ENCODE peak calls at places on chromosomes 13 and 19, in eight cellular contexts. One of them, this sample, is unnamed.

GRCh38 chr19:14410054-14410774 is 8.9 kb downstream of the DDX39A start:
- DNase-seq in Peyer's patch: peak; percentile 74
- DNase-seq in mesendoderm: no peak
- DNase-seq in tibial artery: no peak
- DNase-seq in mucosa of descending colon: no peak
- DNase-seq in tibial nerve: no peak
- DNase-seq in CD4-positive, CD25-positive, alpha-beta regulatory T cell: peak; percentile 44
- DNase-seq in Panc1: no peak
- DNase-seq in this sample: no peak

GRCh38 chr19:33134571-33135041 is 2.7 kb downstream of the WDR88 start:
- DNase-seq in CD4-positive, CD25-positive, alpha-beta regulatory T cell: peak; percentile 43
- DNase-seq in mucosa of descending colon: peak; percentile 15
- DNase-seq in mesendoderm: peak; percentile 41
- DNase-seq in tibial artery: no peak
- DNase-seq in tibial nerve: no peak
- DNase-seq in Peyer's patch: peak; percentile 49
- DNase-seq in Panc1: no peak
- DNase-seq in this sample: no peak

GRCh38 chr19:23822735-23823134 is 64.0 kb upstream of the ZNF681 start:
- DNase-seq in tibial nerve: no peak
- DNase-seq in tibial artery: no peak
- DNase-seq in CD4-positive, CD25-positive, alpha-beta regulatory T cell: no peak
- DNase-seq in Peyer's patch: no peak
- DNase-seq in Panc1: no peak
- DNase-seq in mesendoderm: peak; percentile 32
- DNase-seq in mucosa of descending colon: no peak
- DNase-seq in this sample: no peak

GRCh38 chr13:106105153-106105552 is 430.3 kb downstream of the EFNB2 start:
- DNase-seq in tibial artery: no peak
- DNase-seq in CD4-positive, CD25-positive, alpha-beta regulatory T cell: no peak
- DNase-seq in mesendoderm: no peak
- DNase-seq in Peyer's patch: no peak
- DNase-seq in tibial nerve: no peak
- DNase-seq in Panc1: no peak
- DNase-seq in mucosa of descending colon: no peak
- DNase-seq in this sample: no peak

GRCh38 chr13:77853701-77854100 is 64.9 kb downstream of the EDNRB start:
- DNase-seq in tibial nerve: no peak
- DNase-seq in Peyer's patch: no peak
- DNase-seq in mesendoderm: peak; percentile 90
- DNase-seq in mucosa of descending colon: no peak
- DNase-seq in tibial artery: no peak
- DNase-seq in CD4-positive, CD25-positive, alpha-beta regulatory T cell: no peak
- DNase-seq in Panc1: no peak
- DNase-seq in this sample: no peak

GRCh38 chr19:11279505-11280236 is 16.3 kb upstream of the TSPAN16 start:
- DNase-seq in Peyer's patch: peak; percentile 48
- DNase-seq in tibial nerve: no peak
- DNase-seq in mesendoderm: no peak
- DNase-seq in CD4-positive, CD25-positive, alpha-beta regulatory T cell: peak; percentile 31
- DNase-seq in mucosa of descending colon: no peak
- DNase-seq in tibial artery: no peak
- DNase-seq in Panc1: no peak
- DNase-seq in this sample: no peak

GRCh38 chr13:46687810-46688209 is 109.2 kb downstream of the ESD start:
- DNase-seq in Peyer's patch: no peak
- DNase-seq in CD4-positive, CD25-positive, alpha-beta regulatory T cell: no peak
- DNase-seq in Panc1: no peak
- DNase-seq in mesendoderm: peak; percentile 96
- DNase-seq in mucosa of descending colon: no peak
- DNase-seq in tibial artery: no peak
- DNase-seq in tibial nerve: no peak
- DNase-seq in this sample: no peak

GRCh38 chr13:27637289-27637626 is 15.6 kb downstream of the POLR1D start:
- DNase-seq in mucosa of descending colon: no peak
- DNase-seq in Peyer's patch: no peak
- DNase-seq in tibial nerve: no peak
- DNase-seq in CD4-positive, CD25-positive, alpha-beta regulatory T cell: no peak
- DNase-seq in mesendoderm: no peak
- DNase-seq in Panc1: no peak
- DNase-seq in tibial artery: no peak
- DNase-seq in this sample: no peak

GRCh38 chr13:113632706-113633484 is 25.1 kb downstream of the ATP4B start:
- DNase-seq in mesendoderm: no peak
- DNase-seq in Peyer's patch: no peak
- DNase-seq in CD4-positive, CD25-positive, alpha-beta regulatory T cell: no peak
- DNase-seq in tibial nerve: no peak
- DNase-seq in Panc1: no peak
- DNase-seq in mucosa of descending colon: no peak
- DNase-seq in tibial artery: no peak
- DNase-seq in this sample: peak; percentile 6

GRCh38 chr13:30731658-30732390 is 3.5 kb upstream of the ALOX5AP start:
- DNase-seq in CD4-positive, CD25-positive, alpha-beta regulatory T cell: no peak
- DNase-seq in tibial nerve: no peak
- DNase-seq in mucosa of descending colon: no peak
- DNase-seq in Peyer's patch: no peak
- DNase-seq in mesendoderm: no peak
- DNase-seq in tibial artery: no peak
- DNase-seq in Panc1: no peak
- DNase-seq in this sample: no peak
- H3K4me3 ChIP-seq in CD4-positive, CD25-positive, alpha-beta regulatory T cell: no peak overlapping the region
- H3K4me3 ChIP-seq in tibial nerve: no peak overlapping the region
- H3K4me3 ChIP-seq in mucosa of descending colon: no peak overlapping the region
- H3K4me3 ChIP-seq in Peyer's patch: no peak overlapping the region
- H3K4me3 ChIP-seq in mesendoderm: no peak overlapping the region
- H3K4me3 ChIP-seq in tibial artery: no peak overlapping the region
- H3K4me3 ChIP-seq in Panc1: no peak overlapping the region
- H3K4me3 ChIP-seq in this sample: no peak overlapping the region

GRCh38 chr13:45331123-45331619 is 9.8 kb downstream of the TPT1 start:
- DNase-seq in CD4-positive, CD25-positive, alpha-beta regulatory T cell: no peak
- DNase-seq in mucosa of descending colon: no peak
- DNase-seq in tibial nerve: no peak
- DNase-seq in Panc1: no peak
- DNase-seq in mesendoderm: no peak
- DNase-seq in Peyer's patch: no peak
- DNase-seq in tibial artery: no peak
- DNase-seq in this sample: no peak

GRCh38 chr13:45333251-45333972 is 7.6 kb downstream of the TPT1 start:
- DNase-seq in tibial nerve: no peak
- DNase-seq in Peyer's patch: no peak
- DNase-seq in Panc1: no peak
- DNase-seq in tibial artery: no peak
- DNase-seq in mesendoderm: no peak
- DNase-seq in mucosa of descending colon: no peak
- DNase-seq in CD4-positive, CD25-positive, alpha-beta regulatory T cell: no peak
- DNase-seq in this sample: no peak

GRCh38 chr13:45332831-45333219 is 8.2 kb downstream of the TPT1 start:
- DNase-seq in mesendoderm: no peak
- DNase-seq in tibial nerve: no peak
- DNase-seq in Peyer's patch: no peak
- DNase-seq in tibial artery: no peak
- DNase-seq in CD4-positive, CD25-positive, alpha-beta regulatory T cell: no peak
- DNase-seq in Panc1: no peak
- DNase-seq in mucosa of descending colon: no peak
- DNase-seq in this sample: no peak

GRCh38 chr13:45333973-45334922 is 6.7 kb downstream of the TPT1 start:
- DNase-seq in Peyer's patch: peak; percentile 59
- DNase-seq in tibial nerve: no peak
- DNase-seq in CD4-positive, CD25-positive, alpha-beta regulatory T cell: peak; percentile 43
- DNase-seq in Panc1: no peak
- DNase-seq in tibial artery: no peak
- DNase-seq in mucosa of descending colon: peak; percentile 18
- DNase-seq in mesendoderm: no peak
- DNase-seq in this sample: no peak

GRCh38 chr13:45331981-45332830 is 8.8 kb downstream of the TPT1 start:
- DNase-seq in Peyer's patch: no peak
- DNase-seq in Panc1: no peak
- DNase-seq in mesendoderm: no peak
- DNase-seq in tibial nerve: peak; percentile 24
- DNase-seq in CD4-positive, CD25-positive, alpha-beta regulatory T cell: no peak
- DNase-seq in tibial artery: no peak
- DNase-seq in mucosa of descending colon: no peak
- DNase-seq in this sample: no peak
- H3K4me1 ChIP-seq in Peyer's patch: peaks cover 23% of the 10 kb centered on the region
- H3K4me1 ChIP-seq in Panc1: peaks cover 30% of the 10 kb centered on the region
- H3K4me1 ChIP-seq in mesendoderm: peaks cover 1% of the 10 kb centered on the region
- H3K4me1 ChIP-seq in tibial nerve: peaks cover 46% of the 10 kb centered on the region
- H3K4me1 ChIP-seq in CD4-positive, CD25-positive, alpha-beta regulatory T cell: peaks cover 63% of the 10 kb centered on the region
- H3K4me1 ChIP-seq in tibial artery: peaks cover 34% of the 10 kb centered on the region
- H3K4me1 ChIP-seq in mucosa of descending colon: peaks cover 12% of the 10 kb centered on the region
- H3K4me1 ChIP-seq in this sample: peaks cover 99% of the 10 kb centered on the region

DNA sequence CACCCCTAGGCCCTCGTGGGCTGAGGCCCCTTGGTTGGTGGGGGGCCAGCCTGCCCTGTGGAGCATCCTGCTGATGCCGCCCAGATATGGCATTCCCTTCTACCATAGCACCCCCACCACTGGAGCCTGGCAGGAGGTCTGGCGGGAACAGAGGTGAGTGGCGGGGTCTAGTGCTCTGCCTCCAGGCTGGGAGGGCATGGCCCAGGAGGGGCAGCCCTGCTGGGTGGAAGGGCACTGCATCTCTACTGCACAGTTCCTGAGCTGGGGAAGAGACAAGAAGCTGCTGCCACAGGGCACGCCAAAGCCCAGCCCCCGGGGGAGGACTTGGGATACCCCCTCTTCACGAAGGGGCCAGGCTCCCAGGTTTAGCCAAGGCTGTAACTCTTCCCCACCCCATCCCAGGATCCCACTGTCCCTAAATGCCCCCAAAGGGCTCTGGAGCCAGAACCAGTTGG is 2.4 kb upstream of the KMT2B start:
- DNase-seq in mucosa of descending colon: no peak
- DNase-seq in mesendoderm: no peak
- DNase-seq in tibial nerve: no peak
- DNase-seq in Panc1: no peak
- DNase-seq in CD4-positive, CD25-positive, alpha-beta regulatory T cell: no peak
- DNase-seq in Peyer's patch: no peak
- DNase-seq in tibial artery: no peak
- DNase-seq in this sample: no peak
- H3K4me3 ChIP-seq in mucosa of descending colon: no peak overlapping the region
- H3K4me3 ChIP-seq in mesendoderm: no peak overlapping the region
- H3K4me3 ChIP-seq in tibial nerve: no peak overlapping the region
- H3K4me3 ChIP-seq in Panc1: peak overlapping the region; percentile 73
- H3K4me3 ChIP-seq in CD4-positive, CD25-positive, alpha-beta regulatory T cell: no peak overlapping the region
- H3K4me3 ChIP-seq in Peyer's patch: peak overlapping the region; percentile 81
- H3K4me3 ChIP-seq in tibial artery: no peak overlapping the region
- H3K4me3 ChIP-seq in this sample: peak overlapping the region; percentile 96

DNA sequence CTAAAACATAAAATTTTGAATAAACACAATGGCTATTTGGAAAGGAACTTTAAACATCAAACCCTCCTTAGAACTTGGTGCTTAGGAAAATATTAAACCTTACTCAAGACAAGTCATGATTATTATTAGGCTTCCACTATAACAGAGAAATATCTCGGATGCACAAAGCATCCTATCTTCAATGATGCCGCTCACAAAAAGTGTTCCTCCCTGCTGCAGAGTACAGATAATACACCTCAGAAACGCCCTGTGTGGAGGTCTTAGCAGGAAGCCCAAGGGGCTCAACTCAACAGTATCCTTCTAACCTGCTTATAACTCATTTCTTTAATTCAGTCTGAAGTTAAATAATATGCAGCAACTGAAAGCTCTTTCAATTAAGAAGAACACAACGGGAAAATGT is 12.2 kb downstream of the ELF1 start:
- DNase-seq in Panc1: no peak
- DNase-seq in tibial artery: no peak
- DNase-seq in tibial nerve: no peak
- DNase-seq in CD4-positive, CD25-positive, alpha-beta regulatory T cell: no peak
- DNase-seq in mesendoderm: no peak
- DNase-seq in Peyer's patch: no peak
- DNase-seq in mucosa of descending colon: no peak
- DNase-seq in this sample: no peak
- H3K4me1 ChIP-seq in Panc1: peaks cover 41% of the 10 kb centered on the region
- H3K4me1 ChIP-seq in tibial artery: peaks cover 9% of the 10 kb centered on the region
- H3K4me1 ChIP-seq in tibial nerve: peaks cover 8% of the 10 kb centered on the region
- H3K4me1 ChIP-seq in CD4-positive, CD25-positive, alpha-beta regulatory T cell: peaks cover 96% of the 10 kb centered on the region
- H3K4me1 ChIP-seq in mesendoderm: no peaks in the 10 kb centered on the region
- H3K4me1 ChIP-seq in Peyer's patch: peaks cover 82% of the 10 kb centered on the region
- H3K4me1 ChIP-seq in mucosa of descending colon: peaks cover 67% of the 10 kb centered on the region
- H3K4me1 ChIP-seq in this sample: peaks cover 69% of the 10 kb centered on the region

DNA sequence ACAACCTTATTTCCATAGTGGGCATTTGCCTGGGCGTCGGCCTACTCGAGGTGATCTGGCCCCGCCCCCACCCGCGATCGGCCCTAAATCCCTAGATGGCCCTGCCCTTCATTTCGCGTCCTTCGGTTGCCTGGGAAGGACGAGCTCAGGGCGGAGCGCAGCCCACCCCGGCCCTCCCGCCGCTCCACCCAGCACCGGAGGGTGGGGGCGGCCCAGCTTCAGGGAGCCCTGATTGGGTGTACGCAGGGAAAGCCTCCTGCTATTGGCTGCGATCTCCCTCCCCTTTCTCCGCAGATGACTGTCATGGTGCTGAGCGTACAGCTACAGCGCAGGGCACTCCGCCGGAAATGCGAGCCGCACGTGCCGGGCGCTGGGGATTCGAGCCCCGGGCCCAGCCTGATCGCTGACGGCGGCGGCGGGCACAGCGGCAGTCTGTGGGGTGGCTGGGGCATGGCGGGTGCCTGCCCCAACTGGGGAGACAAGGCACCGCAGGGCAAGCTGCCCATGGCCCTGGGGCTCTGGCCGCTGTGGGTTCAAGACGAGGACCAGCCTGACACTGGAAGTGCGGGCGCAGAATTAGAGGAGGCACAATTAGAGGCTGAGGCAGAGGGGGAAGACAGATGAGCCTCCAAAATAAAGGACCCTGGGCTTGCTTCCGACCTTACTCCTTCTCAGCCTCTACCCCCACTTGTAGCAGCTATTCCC is 4.3 kb downstream of the CD37 start:
- DNase-seq in Panc1: no peak
- DNase-seq in mucosa of descending colon: peak; percentile 78
- DNase-seq in tibial artery: peak; percentile 97
- DNase-seq in mesendoderm: peak; percentile 98
- DNase-seq in Peyer's patch: peak; percentile 81
- DNase-seq in CD4-positive, CD25-positive, alpha-beta regulatory T cell: no peak
- DNase-seq in tibial nerve: peak; percentile 77
- DNase-seq in this sample: peak; percentile 90
- H3K4me3 ChIP-seq in Panc1: peak overlapping the region; percentile 64
- H3K4me3 ChIP-seq in mucosa of descending colon: no peak overlapping the region
- H3K4me3 ChIP-seq in tibial artery: peak overlapping the region; percentile 77
- H3K4me3 ChIP-seq in mesendoderm: no peak overlapping the region
- H3K4me3 ChIP-seq in Peyer's patch: peak overlapping the region; percentile 38
- H3K4me3 ChIP-seq in CD4-positive, CD25-positive, alpha-beta regulatory T cell: no peak overlapping the region
- H3K4me3 ChIP-seq in tibial nerve: peak overlapping the region; percentile 58
- H3K4me3 ChIP-seq in this sample: peak overlapping the region; percentile 62

DNA sequence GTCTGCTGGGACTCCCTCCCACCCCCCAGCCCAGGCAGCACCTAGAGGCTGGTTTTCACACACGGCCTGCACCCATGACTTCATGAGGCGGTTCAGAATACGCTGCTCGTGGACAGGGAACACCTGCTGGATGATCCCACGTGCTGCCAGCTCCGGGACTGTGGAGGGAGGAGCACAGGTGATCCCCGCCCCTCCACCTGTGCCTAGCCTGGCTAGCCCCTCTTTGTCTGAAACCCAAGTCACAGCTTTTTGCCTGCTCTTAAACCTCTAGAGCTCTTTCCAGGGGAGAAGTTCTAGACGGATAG is 3.4 kb downstream of the ANO8 start:
- DNase-seq in mesendoderm: no peak
- DNase-seq in Panc1: no peak
- DNase-seq in mucosa of descending colon: no peak
- DNase-seq in tibial nerve: no peak
- DNase-seq in Peyer's patch: no peak
- DNase-seq in tibial artery: no peak
- DNase-seq in CD4-positive, CD25-positive, alpha-beta regulatory T cell: no peak
- DNase-seq in this sample: no peak
- H3K4me1 ChIP-seq in mesendoderm: no peaks in the 10 kb centered on the region
- H3K4me1 ChIP-seq in Panc1: peaks cover 8% of the 10 kb centered on the region
- H3K4me1 ChIP-seq in mucosa of descending colon: peaks cover 31% of the 10 kb centered on the region
- H3K4me1 ChIP-seq in tibial nerve: peaks cover 18% of the 10 kb centered on the region
- H3K4me1 ChIP-seq in Peyer's patch: peaks cover 48% of the 10 kb centered on the region
- H3K4me1 ChIP-seq in tibial artery: peaks cover 61% of the 10 kb centered on the region
- H3K4me1 ChIP-seq in CD4-positive, CD25-positive, alpha-beta regulatory T cell: peaks cover 44% of the 10 kb centered on the region
- H3K4me1 ChIP-seq in this sample: peaks cover 33% of the 10 kb centered on the region